ENCODE peak calls at places on chromosomes 7 and 10, in five cellular contexts. One of them, this sample, is unnamed.

GRCh38 chr10:78738457-78738856 is 330.3 kb upstream of the ZMIZ1 start:
- DNase-seq in activated CD4-positive, alpha-beta memory T cell treated with anti-CD3 and anti-CD28 coated beads for 36 hours: no peak
- DNase-seq in hepatocyte: no peak
- DNase-seq in T-helper 9 cell: no peak
- DNase-seq in foreskin fibroblast: no peak
- DNase-seq in this sample: no peak

GRCh38 chr10:72812798-72813430 is 80.6 kb upstream of the OIT3 start:
- DNase-seq in activated CD4-positive, alpha-beta memory T cell treated with anti-CD3 and anti-CD28 coated beads for 36 hours: no peak
- DNase-seq in hepatocyte: peak
- DNase-seq in T-helper 9 cell: no peak
- DNase-seq in foreskin fibroblast: peak
- DNase-seq in this sample: peak

GRCh38 chr7:47344171-47344955 is 237.5 kb downstream of the TNS3 start:
- DNase-seq in activated CD4-positive, alpha-beta memory T cell treated with anti-CD3 and anti-CD28 coated beads for 36 hours: no peak
- DNase-seq in hepatocyte: no peak
- DNase-seq in T-helper 9 cell: no peak
- DNase-seq in foreskin fibroblast: no peak
- DNase-seq in this sample: no peak

GRCh38 chr7:110119883-110120581 is 970.9 kb upstream of the LRRN3 start:
- DNase-seq in activated CD4-positive, alpha-beta memory T cell treated with anti-CD3 and anti-CD28 coated beads for 36 hours: no peak
- DNase-seq in hepatocyte: peak
- DNase-seq in T-helper 9 cell: no peak
- DNase-seq in foreskin fibroblast: no peak
- DNase-seq in this sample: no peak

GRCh38 chr10:99484626-99485581 is 47.8 kb upstream of the NKX2-3 start:
- DNase-seq in activated CD4-positive, alpha-beta memory T cell treated with anti-CD3 and anti-CD28 coated beads for 36 hours: no peak
- DNase-seq in hepatocyte: no peak
- DNase-seq in T-helper 9 cell: no peak
- DNase-seq in foreskin fibroblast: no peak
- DNase-seq in this sample: no peak

GRCh38 chr10:8114741-8115340 is 60.4 kb downstream of the GATA3 start:
- DNase-seq in activated CD4-positive, alpha-beta memory T cell treated with anti-CD3 and anti-CD28 coated beads for 36 hours: no peak
- DNase-seq in hepatocyte: no peak
- DNase-seq in T-helper 9 cell: no peak
- DNase-seq in foreskin fibroblast: no peak
- DNase-seq in this sample: no peak

GRCh38 chr7:73718905-73719805 is at the start of gene STX1A:
- DNase-seq in activated CD4-positive, alpha-beta memory T cell treated with anti-CD3 and anti-CD28 coated beads for 36 hours: peak
- DNase-seq in hepatocyte: peak
- DNase-seq in T-helper 9 cell: peak
- DNase-seq in foreskin fibroblast: peak
- DNase-seq in this sample: no peak

GRCh38 chr7:23012797-23013714 is 874 bp downstream of the HYCC1 start:
- DNase-seq in activated CD4-positive, alpha-beta memory T cell treated with anti-CD3 and anti-CD28 coated beads for 36 hours: peak
- DNase-seq in hepatocyte: peak
- DNase-seq in T-helper 9 cell: peak
- DNase-seq in foreskin fibroblast: no peak
- DNase-seq in this sample: no peak

GRCh38 chr7:126727930-126728331 is 524.8 kb downstream of the GRM8 start:
- DNase-seq in activated CD4-positive, alpha-beta memory T cell treated with anti-CD3 and anti-CD28 coated beads for 36 hours: peak
- DNase-seq in hepatocyte: no peak
- DNase-seq in T-helper 9 cell: no peak
- DNase-seq in foreskin fibroblast: peak
- DNase-seq in this sample: peak

GRCh38 chr7:112366886-112367285 is 83.4 kb upstream of the IFRD1 start:
- DNase-seq in activated CD4-positive, alpha-beta memory T cell treated with anti-CD3 and anti-CD28 coated beads for 36 hours: no peak
- DNase-seq in hepatocyte: no peak
- DNase-seq in T-helper 9 cell: no peak
- DNase-seq in foreskin fibroblast: no peak
- DNase-seq in this sample: no peak

GRCh38 chr10:86585037-86585725 is 63.6 kb upstream of the WAPL start:
- DNase-seq in activated CD4-positive, alpha-beta memory T cell treated with anti-CD3 and anti-CD28 coated beads for 36 hours: peak
- DNase-seq in hepatocyte: peak
- DNase-seq in T-helper 9 cell: peak
- DNase-seq in foreskin fibroblast: peak
- DNase-seq in this sample: peak

GRCh38 chr10:124449170-124450009 is 445 bp downstream of the NKX1-2 start:
- DNase-seq in activated CD4-positive, alpha-beta memory T cell treated with anti-CD3 and anti-CD28 coated beads for 36 hours: no peak
- DNase-seq in hepatocyte: no peak
- DNase-seq in T-helper 9 cell: no peak
- DNase-seq in foreskin fibroblast: no peak
- DNase-seq in this sample: no peak

GRCh38 chr7:17301491-17302101 is 3.1 kb downstream of the AHR start:
- DNase-seq in activated CD4-positive, alpha-beta memory T cell treated with anti-CD3 and anti-CD28 coated beads for 36 hours: peak
- DNase-seq in hepatocyte: peak
- DNase-seq in T-helper 9 cell: peak
- DNase-seq in foreskin fibroblast: no peak
- DNase-seq in this sample: no peak

GRCh38 chr10:78859266-78859665 is 209.5 kb upstream of the ZMIZ1 start:
- DNase-seq in activated CD4-positive, alpha-beta memory T cell treated with anti-CD3 and anti-CD28 coated beads for 36 hours: no peak
- DNase-seq in hepatocyte: no peak
- DNase-seq in T-helper 9 cell: no peak
- DNase-seq in foreskin fibroblast: no peak
- DNase-seq in this sample: no peak

GRCh38 chr10:24962998-24963397 is 10.6 kb upstream of the PRTFDC1 start:
- DNase-seq in activated CD4-positive, alpha-beta memory T cell treated with anti-CD3 and anti-CD28 coated beads for 36 hours: no peak
- DNase-seq in hepatocyte: peak
- DNase-seq in T-helper 9 cell: no peak
- DNase-seq in foreskin fibroblast: no peak
- DNase-seq in this sample: no peak

GRCh38 chr10:95524358-95525032 is 36.7 kb downstream of the SORBS1 start:
- DNase-seq in activated CD4-positive, alpha-beta memory T cell treated with anti-CD3 and anti-CD28 coated beads for 36 hours: no peak
- DNase-seq in hepatocyte: no peak
- DNase-seq in T-helper 9 cell: no peak
- DNase-seq in foreskin fibroblast: no peak
- DNase-seq in this sample: no peak

GRCh38 chr10:31134303-31134928 is 102.8 kb upstream of the ZNF438 start:
- DNase-seq in activated CD4-positive, alpha-beta memory T cell treated with anti-CD3 and anti-CD28 coated beads for 36 hours: peak
- DNase-seq in hepatocyte: peak
- DNase-seq in T-helper 9 cell: peak
- DNase-seq in foreskin fibroblast: peak
- DNase-seq in this sample: no peak

GRCh38 chr10:83612746-83613145 is 526.6 kb upstream of the GHITM start:
- DNase-seq in activated CD4-positive, alpha-beta memory T cell treated with anti-CD3 and anti-CD28 coated beads for 36 hours: no peak
- DNase-seq in hepatocyte: no peak
- DNase-seq in T-helper 9 cell: no peak
- DNase-seq in foreskin fibroblast: no peak
- DNase-seq in this sample: no peak

GRCh38 chr7:867406-868188 is 8.8 kb upstream of the GET4 start:
- DNase-seq in activated CD4-positive, alpha-beta memory T cell treated with anti-CD3 and anti-CD28 coated beads for 36 hours: no peak
- DNase-seq in hepatocyte: no peak
- DNase-seq in T-helper 9 cell: no peak
- DNase-seq in foreskin fibroblast: peak
- DNase-seq in this sample: no peak

GRCh38 chr10:323651-324293 is 188.5 kb downstream of the ZMYND11 start:
- DNase-seq in activated CD4-positive, alpha-beta memory T cell treated with anti-CD3 and anti-CD28 coated beads for 36 hours: peak
- DNase-seq in hepatocyte: peak
- DNase-seq in T-helper 9 cell: peak
- DNase-seq in foreskin fibroblast: peak
- DNase-seq in this sample: peak

GRCh38 chr7:101238226-101239182 is 902 bp upstream of the CLDN15 start:
- DNase-seq in activated CD4-positive, alpha-beta memory T cell treated with anti-CD3 and anti-CD28 coated beads for 36 hours: no peak
- DNase-seq in hepatocyte: no peak
- DNase-seq in T-helper 9 cell: no peak
- DNase-seq in foreskin fibroblast: no peak
- DNase-seq in this sample: no peak

GRCh38 chr7:104962781-104963180 is 51.2 kb upstream of the KMT2E start:
- DNase-seq in activated CD4-positive, alpha-beta memory T cell treated with anti-CD3 and anti-CD28 coated beads for 36 hours: peak
- DNase-seq in hepatocyte: no peak
- DNase-seq in T-helper 9 cell: no peak
- DNase-seq in foreskin fibroblast: no peak
- DNase-seq in this sample: no peak

GRCh38 chr10:34612446-34612845 is 202.7 kb downstream of the PARD3 start:
- DNase-seq in activated CD4-positive, alpha-beta memory T cell treated with anti-CD3 and anti-CD28 coated beads for 36 hours: no peak
- DNase-seq in hepatocyte: no peak
- DNase-seq in T-helper 9 cell: no peak
- DNase-seq in foreskin fibroblast: no peak
- DNase-seq in this sample: no peak

GRCh38 chr7:2071133-2071832 is 161.5 kb downstream of the MAD1L1 start:
- DNase-seq in activated CD4-positive, alpha-beta memory T cell treated with anti-CD3 and anti-CD28 coated beads for 36 hours: no peak
- DNase-seq in hepatocyte: no peak
- DNase-seq in T-helper 9 cell: no peak
- DNase-seq in foreskin fibroblast: no peak
- DNase-seq in this sample: no peak

GRCh38 chr7:69982197-69982596 is 383.9 kb downstream of the AUTS2 start:
- DNase-seq in activated CD4-positive, alpha-beta memory T cell treated with anti-CD3 and anti-CD28 coated beads for 36 hours: no peak
- DNase-seq in hepatocyte: no peak
- DNase-seq in T-helper 9 cell: no peak
- DNase-seq in foreskin fibroblast: no peak
- DNase-seq in this sample: no peak

GRCh38 chr7:95859434-95859833 is 87.1 kb downstream of the DYNC1I1 start:
- DNase-seq in activated CD4-positive, alpha-beta memory T cell treated with anti-CD3 and anti-CD28 coated beads for 36 hours: no peak
- DNase-seq in hepatocyte: peak
- DNase-seq in T-helper 9 cell: no peak
- DNase-seq in foreskin fibroblast: no peak
- DNase-seq in this sample: no peak

GRCh38 chr10:16843252-16843870 is 26.1 kb upstream of the RSU1 start:
- DNase-seq in activated CD4-positive, alpha-beta memory T cell treated with anti-CD3 and anti-CD28 coated beads for 36 hours: no peak
- DNase-seq in hepatocyte: peak
- DNase-seq in T-helper 9 cell: no peak
- DNase-seq in foreskin fibroblast: peak
- DNase-seq in this sample: peak

This sample was measured in Panc1.